ENCODE peak calls at places on chromosomes 2 and 18, in four cellular contexts. F is neuronal stem cell, M is H9, P is trophoblast cell. T is an unnamed sample.

GRCh38 chr2:46645681-46646162 is 166.4 kb downstream of the TMEM247 start:
- DNase-seq in F (no peak), M (no peak), P (peak), T (peak)

GRCh38 chr2:22579341-22579740 is 805.6 kb upstream of the KLHL29 start:
- DNase-seq in P (no peak), M (no peak), F (no peak), T (no peak)

GRCh38 chr2:209476367-209477191 is 52.7 kb downstream of the MAP2 start:
- DNase-seq in M (no peak), F (no peak), P (no peak), T (peak)

GRCh38 chr2:3661149-3661660 is 3.2 kb downstream of the ALLC start:
- DNase-seq in P (no peak), M (no peak), F (no peak), T (no peak)

GRCh38 chr18:72697706-72698105 is 153.6 kb upstream of the CBLN2 start:
- DNase-seq in F (no peak), M (no peak), P (no peak), T (no peak)

GRCh38 chr18:62389761-62390481 is 64.8 kb downstream of the TNFRSF11A start:
- DNase-seq in F (no peak), P (peak), M (no peak), T (peak)

GRCh38 chr2:9914384-9915065 is 37.0 kb upstream of the GRHL1 start:
- DNase-seq in M (no peak), P (peak), F (no peak), T (peak)

GRCh38 chr2:169141713-169142352 is 72.5 kb downstream of the DHRS9 start:
- DNase-seq in P (peak), F (peak), M (peak), T (peak)

GRCh38 chr2:151853070-151853758 is 25.0 kb upstream of the ARL5A start:
- DNase-seq in P (no peak), M (no peak), F (no peak), T (no peak)

GRCh38 chr2:226631671-226632070 is 167.9 kb downstream of the IRS1 start:
- DNase-seq in M (no peak), P (no peak), F (no peak), T (peak)

GRCh38 chr2:11379558-11379957 is 35.1 kb upstream of the ROCK2 start:
- DNase-seq in M (no peak), P (peak), F (no peak), T (peak)

GRCh38 chr18:30358545-30358944 is 684.0 kb downstream of the DSC3 start:
- DNase-seq in P (no peak), M (no peak), F (no peak), T (peak)

GRCh38 chr2:223084873-223085272 is 32.9 kb downstream of the KCNE4 start:
- DNase-seq in P (peak), F (no peak), M (peak), T (no peak)

GRCh38 chr2:72824224-72824842 is 1.5 kb downstream of the EXOC6B start:
- DNase-seq in F (no peak), M (no peak), P (peak), T (peak)

GRCh38 chr2:215465246-215465645 is 29.4 kb upstream of the FN1 start:
- DNase-seq in M (no peak), P (peak), F (no peak), T (no peak)

GRCh38 chr2:204611764-204612163 is 66.5 kb downstream of the PARD3B start:
- DNase-seq in P (no peak), M (no peak), F (no peak), T (no peak)

GRCh38 chr2:62731275-62731674 is 25.8 kb downstream of the EHBP1 start:
- DNase-seq in M (no peak), P (no peak), F (no peak), T (no peak)

GRCh38 chr2:31812051-31812798 is 198.6 kb downstream of the MEMO1 start:
- DNase-seq in M (no peak), F (no peak), P (no peak), T (peak)

GRCh38 chr18:49149011-49149410 is 198.2 kb upstream of the SMAD7 start:
- DNase-seq in M (no peak), F (no peak), P (no peak), T (no peak)

GRCh38 chr2:207682557-207682956 is 28.9 kb upstream of the CCNYL1 start:
- DNase-seq in P (no peak), F (no peak), M (no peak), T (no peak)

GRCh38 chr2:22826658-22827165 is 558.3 kb upstream of the KLHL29 start:
- DNase-seq in F (no peak), P (no peak), M (no peak), T (no peak)

GRCh38 chr2:15908371-15908770 is 32.0 kb upstream of the MYCN start:
- DNase-seq in F (no peak), M (no peak), P (peak), T (no peak)

GRCh38 chr2:220521591-220521990 is 894.2 kb downstream of the SLC4A3 start:
- DNase-seq in M (no peak), F (no peak), P (no peak), T (no peak)

GRCh38 chr18:31102020-31102684 is at the start of gene DSC2:
- DNase-seq in M (peak), P (peak), F (peak), T (peak)

GRCh38 chr18:51068111-51068510 is 38.1 kb downstream of the SMAD4 start:
- DNase-seq in M (no peak), F (no peak), P (no peak), T (no peak)

GRCh38 chr2:231940795-231941194 is 14.6 kb upstream of the NPPC start:
- DNase-seq in M (no peak), F (no peak), P (no peak), T (no peak)

GRCh38 chr2:200525882-200526651 is at the start of gene SGO2:
- DNase-seq in F (peak), P (peak), M (peak), T (peak)

GRCh38 chr2:144630459-144631215 is 110.7 kb upstream of the ZEB2 start:
- DNase-seq in F (no peak), P (no peak), M (no peak), T (no peak)

GRCh38 chr2:33380661-33381183 is 95.7 kb upstream of the RASGRP3 start:
- DNase-seq in M (no peak), P (no peak), F (no peak), T (no peak)

GRCh38 chr2:57396364-57397098 is 650.1 kb upstream of the VRK2 start:
- DNase-seq in F (no peak), M (peak), P (no peak), T (no peak)

GRCh38 chr2:150168596-150168995 is 318.9 kb downstream of the RND3 start:
- DNase-seq in P (no peak), M (no peak), F (no peak), T (no peak)

GRCh38 chr2:134029478-134029877 is 224.4 kb upstream of the MGAT5 start:
- DNase-seq in P (no peak), M (no peak), F (no peak), T (no peak)

GRCh38 chr2:134035605-134036370 is 218.1 kb upstream of the MGAT5 start:
- DNase-seq in M (no peak), P (no peak), F (no peak), T (no peak)

GRCh38 chr2:134027980-134028379 is 225.9 kb upstream of the MGAT5 start:
- DNase-seq in P (no peak), M (peak), F (no peak), T (no peak)

DNA sequence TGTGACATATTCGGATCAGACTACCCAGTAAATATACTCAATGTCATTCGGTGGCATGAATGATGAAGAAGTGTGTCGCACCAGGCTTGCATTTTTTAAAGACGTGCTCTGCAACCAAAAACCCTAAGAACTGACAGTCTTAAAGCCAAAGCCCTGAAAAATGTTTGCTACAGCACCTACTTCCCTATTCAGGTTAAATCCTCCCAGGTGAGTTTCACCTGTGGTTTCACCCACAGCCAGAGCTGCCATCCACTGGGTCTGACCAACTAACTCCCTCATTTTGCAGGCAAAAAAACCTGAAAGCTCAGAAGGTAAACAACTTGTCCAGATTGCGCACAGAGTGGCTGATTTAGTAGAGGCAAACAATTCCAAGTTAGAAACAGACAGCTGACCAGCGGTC is 222.3 kb upstream of the MGAT5 start:
- DNase-seq in F (no peak), M (no peak), P (no peak), T (no peak)
- H2BK12ac ChIP-seq in F (no peak), M (no peak), P (no peak), T (no peak)

DNA sequence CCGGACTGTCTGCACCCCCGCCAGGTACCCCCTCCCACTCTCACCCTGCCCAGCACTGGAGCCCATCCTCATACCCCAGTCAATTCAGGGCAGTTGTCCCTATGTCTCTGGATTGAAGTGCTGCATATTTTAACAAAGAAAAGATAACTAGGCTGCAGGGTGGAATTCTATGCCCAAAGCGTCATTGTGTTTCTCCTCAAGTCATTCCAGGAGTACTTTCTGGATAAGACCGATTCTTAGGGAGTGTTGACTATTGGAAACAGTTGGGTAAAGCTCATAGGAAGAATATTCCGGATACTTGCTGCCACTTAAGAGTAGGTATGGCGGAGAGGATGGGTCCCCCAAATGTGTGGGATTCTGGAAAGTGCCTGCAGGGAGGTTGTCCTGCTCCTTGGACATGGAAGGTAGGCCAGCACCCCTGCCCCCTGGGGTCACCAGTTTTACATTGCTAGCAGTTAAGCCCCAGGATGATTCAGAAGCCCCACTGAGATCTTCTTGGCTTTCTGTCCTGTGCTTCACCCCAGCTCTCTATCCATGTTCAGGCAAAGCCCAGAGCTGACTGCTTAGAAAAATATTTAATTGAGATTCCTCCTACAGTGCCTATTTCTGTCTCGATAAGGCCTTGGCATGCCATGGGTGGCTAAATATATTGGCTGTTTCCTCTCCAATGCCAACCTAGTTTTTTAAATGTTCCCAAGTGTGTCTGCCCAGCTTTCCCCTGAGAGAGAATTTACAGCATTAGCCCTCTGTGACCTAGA is 48.2 kb downstream of the RPL37A start:
- DNase-seq in F (no peak), P (no peak), M (no peak), T (no peak)
- H2BK5ac ChIP-seq in F (no peak), P (no peak), M (no peak), T (no peak)

GRCh38 chr18:36454258-36454657 is 156.7 kb downstream of the FHOD3 start:
- DNase-seq in M (no peak), F (no peak), P (no peak), T (no peak)
- H2BK12ac ChIP-seq in M (no peak), F (no peak), P (no peak), T (no peak)

GRCh38 chr2:101697124-101697793 is at the start of gene MAP4K4:
- DNase-seq in F (peak), P (peak), M (peak), T (peak)

GRCh38 chr2:101698419-101699190 is 1.1 kb downstream of the MAP4K4 start:
- DNase-seq in P (no peak), F (no peak), M (no peak), T (peak)

GRCh38 chr2:101697794-101698418 is 399 bp downstream of the MAP4K4 start:
- DNase-seq in F (no peak), P (peak), M (no peak), T (no peak)

GRCh38 chr2:101693991-101694588 is 3.4 kb upstream of the MAP4K4 start:
- DNase-seq in F (no peak), M (no peak), P (no peak), T (no peak)

GRCh38 chr2:101696272-101697123 is 1.0 kb upstream of the MAP4K4 start:
- DNase-seq in M (peak), P (peak), F (no peak), T (no peak)
- H2BK5ac ChIP-seq in M (no peak), P (no peak), F (no peak), T (peak)

GRCh38 chr2:128552806-128553551 is 234.3 kb upstream of the HS6ST1 start:
- DNase-seq in M (no peak), F (no peak), P (no peak), T (no peak)
- H2BK12ac ChIP-seq in M (no peak), F (no peak), P (no peak), T (no peak)

GRCh38 chr2:237614151-237614720 is 13.2 kb upstream of the LRRFIP1 start:
- DNase-seq in F (no peak), M (peak), P (peak), T (peak)

GRCh38 chr2:237617305-237617982 is 9.9 kb upstream of the LRRFIP1 start:
- DNase-seq in M (peak), F (no peak), P (no peak), T (no peak)

GRCh38 chr2:237615631-237616249 is 11.6 kb upstream of the LRRFIP1 start:
- DNase-seq in P (no peak), M (peak), F (no peak), T (no peak)

GRCh38 chr2:237618449-237618848 is 8.9 kb upstream of the LRRFIP1 start:
- DNase-seq in P (peak), F (no peak), M (no peak), T (peak)

GRCh38 chr2:237616373-237617304 is 10.7 kb upstream of the LRRFIP1 start:
- DNase-seq in P (no peak), M (peak), F (no peak), T (peak)
- H2BK5ac ChIP-seq in P (no peak), M (no peak), F (no peak), T (no peak)

GRCh38 chr2:153291718-153292117 is 186.8 kb downstream of the RPRM start:
- DNase-seq in M (no peak), P (no peak), F (no peak), T (no peak)

DNA sequence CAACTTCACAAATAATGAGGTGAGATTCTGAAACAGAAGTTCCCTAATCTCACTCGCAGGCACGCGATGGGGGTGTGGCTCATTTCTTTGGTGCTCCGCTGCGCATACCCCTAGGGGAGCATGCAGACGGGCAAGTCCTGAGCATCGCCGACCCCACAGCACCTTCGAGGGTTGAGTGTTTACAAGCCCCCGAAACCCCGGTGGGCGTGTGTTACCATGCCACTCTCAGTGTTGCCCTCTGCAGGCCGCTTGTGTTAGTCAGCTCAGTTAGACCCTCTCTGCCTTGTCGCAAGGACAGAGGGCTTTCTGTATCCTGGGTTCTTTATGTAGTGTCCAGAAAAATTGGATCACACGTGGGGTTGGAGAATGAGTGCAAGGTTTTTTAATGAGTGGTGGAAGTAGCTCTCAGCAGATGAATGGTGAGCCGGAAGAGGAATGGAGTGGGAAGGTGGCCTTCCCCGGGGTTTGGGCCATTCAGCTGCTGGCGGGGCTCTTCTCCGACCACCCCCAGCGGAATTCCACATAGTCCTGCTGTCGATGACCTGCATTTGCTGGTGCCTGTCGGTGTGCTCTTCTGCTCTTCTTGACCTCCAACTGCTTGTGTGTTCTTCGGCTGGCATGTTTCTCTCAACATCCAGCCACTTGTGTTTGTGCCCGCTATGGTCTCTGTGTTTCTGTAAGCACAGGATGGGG is 191.3 kb downstream of the RPRM start:
- DNase-seq in F (peak), M (peak), P (no peak), T (no peak)
- H2BK12ac ChIP-seq in F (no peak), M (no peak), P (no peak), T (no peak)

T was measured in mesenchymal stem cell.